ENCODE peak calls at places on chromosomes 16 and 17, in four cellular contexts. H is CD8-positive, alpha-beta memory T cell; M is SK-N-SH; V is heart right ventricle. E is an unnamed sample.

GRCh38 chr17:19508327-19508867 is 25.3 kb upstream of the SLC47A1 start:
- DNase-seq in H (peak; percentile 77), M (peak; percentile 75), V (peak; percentile 39), E (no peak)

GRCh38 chr16:27922433-27922832 is 141.1 kb downstream of the GSG1L start:
- DNase-seq in H (no peak), M (no peak), V (no peak), E (no peak)

GRCh38 chr17:59846391-59847165 is 46.2 kb downstream of the TUBD1 start:
- DNase-seq in H (no peak), M (no peak), V (no peak), E (no peak)

GRCh38 chr16:84225571-84225970 is 14.2 kb downstream of the KCNG4 start:
- DNase-seq in H (no peak), M (no peak), V (no peak), E (no peak)

GRCh38 chr16:86158688-86159360 is 259.9 kb downstream of the IRF8 start:
- DNase-seq in H (no peak), M (no peak), V (no peak), E (no peak)

GRCh38 chr16:30380801-30381208 is 1.6 kb downstream of the SEPTIN1 start:
- DNase-seq in H (no peak), M (no peak), V (no peak), E (no peak)

GRCh38 chr16:9847146-9847545 is 335.1 kb downstream of the GRIN2A start:
- DNase-seq in H (no peak), M (no peak), V (no peak), E (no peak)

GRCh38 chr17:68514809-68515208 is 2.6 kb downstream of the PRKAR1A start:
- DNase-seq in H (no peak), M (no peak), V (no peak), E (no peak)

GRCh38 chr16:81319221-81319912 is 4.6 kb downstream of the GAN start:
- DNase-seq in H (no peak), M (no peak), V (no peak), E (no peak)

GRCh38 chr17:17156107-17156506 is 50.0 kb downstream of the PLD6 start:
- DNase-seq in H (no peak), M (no peak), V (no peak), E (no peak)

GRCh38 chr16:14427371-14427948 is 202.6 kb downstream of the PARN start:
- DNase-seq in H (no peak), M (no peak), V (no peak), E (no peak)

GRCh38 chr17:6365187-6365943 is 69.6 kb downstream of the AIPL1 start:
- DNase-seq in H (no peak), M (no peak), V (no peak), E (no peak)

GRCh38 chr16:85019659-85020245 is 7.8 kb upstream of the KIAA0513 start:
- DNase-seq in H (no peak), M (no peak), V (peak; percentile 47), E (no peak)

GRCh38 chr16:87465306-87465705 is 27.5 kb downstream of the ZCCHC14 start:
- DNase-seq in H (no peak), M (peak; percentile 52), V (peak; percentile 63), E (no peak)

GRCh38 chr17:81582341-81582740 is 30.2 kb upstream of the FAAP100 start:
- DNase-seq in H (no peak), M (no peak), V (no peak), E (no peak)

GRCh38 chr17:48629411-48629759 is 3.2 kb upstream of the HOXB9 start:
- DNase-seq in H (no peak), M (no peak), V (no peak), E (no peak)
- H3K27me3 ChIP-seq in H (peaks cover 77% of the 10 kb centered on the region), M (peaks cover 98% of the 10 kb centered on the region), V (peaks cover 100% of the 10 kb centered on the region), E (peaks cover 62% of the 10 kb centered on the region)

GRCh38 chr17:61457226-61457983 is 5.2 kb downstream of the TBX4 start:
- DNase-seq in H (no peak), M (no peak), V (no peak), E (no peak)
- H3K27me3 ChIP-seq in H (peaks cover 55% of the 10 kb centered on the region), M (no peaks in the 10 kb centered on the region), V (peaks cover 100% of the 10 kb centered on the region), E (peaks cover 100% of the 10 kb centered on the region)

DNA sequence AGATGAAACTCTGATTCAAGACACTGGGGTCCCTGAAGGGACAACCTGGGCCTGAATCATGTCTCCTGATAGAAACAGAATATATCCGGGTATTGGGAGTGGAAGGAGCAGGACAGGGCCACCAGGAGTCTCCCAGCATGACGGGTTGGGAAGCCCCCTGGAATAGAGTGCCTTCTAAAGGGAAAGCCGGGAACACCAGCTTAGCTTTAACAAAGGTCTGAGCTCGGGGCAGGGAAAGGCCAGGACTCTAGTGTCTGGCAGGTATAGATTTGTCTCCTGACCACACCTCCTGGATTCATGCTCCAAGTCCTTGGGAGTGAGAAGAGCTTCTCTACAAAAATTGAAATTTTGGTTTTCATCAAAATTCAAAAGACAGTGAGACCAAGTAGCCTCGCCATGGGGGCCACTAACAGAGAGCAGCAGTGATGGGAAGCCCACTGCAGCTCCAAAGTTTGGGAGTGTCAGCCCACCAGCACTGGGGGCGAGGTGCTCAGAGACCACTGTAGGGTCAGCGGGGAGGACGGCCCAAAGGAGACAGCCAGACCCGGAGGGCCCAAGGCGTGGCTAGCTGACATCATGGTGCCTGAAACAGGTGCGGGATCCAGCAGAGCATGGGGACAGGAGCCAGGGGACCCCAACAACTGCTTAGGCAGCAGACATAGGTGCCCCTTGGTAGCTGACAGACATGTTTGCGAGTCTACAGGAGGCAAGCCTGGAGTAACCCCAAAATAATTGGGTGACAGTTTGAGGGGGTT is 81.0 kb downstream of the C16orf78 start:
- DNase-seq in H (no peak), M (no peak), V (no peak), E (no peak)
- H3K27me3 ChIP-seq in H (no peaks in the 10 kb centered on the region), M (no peaks in the 10 kb centered on the region), V (no peaks in the 10 kb centered on the region), E (peaks cover 5% of the 10 kb centered on the region)

DNA sequence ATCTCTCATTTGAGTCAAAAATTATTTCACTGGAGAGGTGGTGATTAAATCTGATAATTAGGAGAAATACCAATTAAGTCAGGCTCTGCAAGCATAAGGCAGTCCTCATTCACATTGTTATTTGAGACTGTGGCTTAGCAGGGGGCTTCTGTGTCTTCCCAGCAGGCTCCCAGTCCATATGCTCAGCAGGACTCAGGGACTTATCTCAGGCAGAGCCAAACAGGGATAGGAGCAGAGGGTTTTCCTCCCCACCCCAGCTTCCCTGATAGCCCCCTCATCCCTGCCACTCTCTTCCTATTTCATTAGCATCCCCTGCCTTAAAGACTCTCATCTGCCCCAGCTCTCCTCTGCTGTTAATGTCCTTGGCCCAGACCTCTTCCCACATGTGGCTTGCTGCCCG is 104.3 kb upstream of the DNAH9 start:
- DNase-seq in H (no peak), M (no peak), V (no peak), E (peak; percentile 13)
- H3K27me3 ChIP-seq in H (no peaks in the 10 kb centered on the region), M (no peaks in the 10 kb centered on the region), V (peaks cover 4% of the 10 kb centered on the region), E (peaks cover 49% of the 10 kb centered on the region)

E was measured in NT2/D1.